ENCODE peak calls at places on chromosome 6, in six cellular contexts. G, K, M, E, T and N are unnamed samples.

GRCh38 chr6:66896415-66896814 is 1189.4 kb upstream of the EYS start:
- DNase-seq in G (no peak), K (no peak), M (no peak), E (no peak), T (no peak), N (no peak)

GRCh38 chr6:131923356-131923755 is 27.8 kb downstream of the CCN2 start:
- DNase-seq in G (peak; percentile 71), K (no peak), M (no peak), E (peak; percentile 93), T (peak; percentile 72), N (no peak)

GRCh38 chr6:121510568-121511177 is 75.2 kb downstream of the GJA1 start:
- DNase-seq in G (no peak), K (no peak), M (no peak), E (no peak), T (no peak), N (no peak)

GRCh38 chr6:36793913-36794703 is 45.1 kb downstream of the CPNE5 start:
- DNase-seq in G (no peak), K (no peak), M (no peak), E (no peak), T (no peak), N (no peak)

GRCh38 chr6:143822584-143823024 is 20.5 kb upstream of the LTV1 start:
- DNase-seq in G (no peak), K (no peak), M (no peak), E (no peak), T (peak; percentile 90), N (peak; percentile 46)

GRCh38 chr6:40918035-40918651 is 120.9 kb downstream of the UNC5CL start:
- DNase-seq in G (no peak), K (no peak), M (no peak), E (peak; percentile 58), T (no peak), N (no peak)

GRCh38 chr6:90575267-90575666 is 11.6 kb downstream of the MAP3K7 start:
- DNase-seq in G (no peak), K (no peak), M (no peak), E (peak; percentile 64), T (no peak), N (no peak)

GRCh38 chr6:116072368-116072767 is 11.7 kb upstream of the FRK start:
- DNase-seq in G (no peak), K (no peak), M (no peak), E (no peak), T (no peak), N (no peak)

GRCh38 chr6:14254505-14254904 is 136.9 kb downstream of the CD83 start:
- DNase-seq in G (no peak), K (no peak), M (no peak), E (no peak), T (no peak), N (no peak)

DNA sequence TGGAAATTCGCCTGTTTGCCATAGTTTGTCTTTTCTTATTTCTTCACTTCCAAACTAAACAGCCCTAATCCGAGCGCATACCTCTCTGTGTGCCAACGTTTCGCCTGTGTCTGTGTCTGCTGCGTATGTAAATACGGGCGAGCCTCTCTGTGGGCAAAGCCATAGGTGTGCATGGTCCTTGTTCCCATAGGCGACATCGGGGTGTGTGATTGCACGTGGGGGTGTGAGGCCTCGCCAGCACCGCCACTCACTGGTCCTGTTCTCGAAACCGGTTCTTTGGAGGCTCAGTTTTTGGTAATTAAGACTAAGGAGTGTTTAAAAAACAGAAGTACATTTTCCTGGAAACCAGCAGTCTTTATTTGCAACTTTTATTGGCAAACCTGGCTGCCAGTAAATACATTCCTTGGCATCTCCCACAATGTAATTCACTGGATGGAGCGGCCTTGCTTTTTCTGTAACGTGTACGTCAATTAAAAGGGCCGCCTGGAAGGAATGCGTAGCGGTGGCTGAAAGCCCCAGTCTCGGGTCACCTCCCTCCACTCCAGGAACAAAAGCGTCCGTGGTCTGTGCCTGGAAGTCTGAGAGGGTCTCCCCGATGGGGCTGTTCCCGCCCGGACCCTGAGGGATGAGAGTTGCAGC is 5.9 kb upstream of the FOXC1 start:
- DNase-seq in G (no peak), K (no peak), M (no peak), E (peak; percentile 47), T (no peak), N (no peak)
- TF ChIP-seq CTCF in G (no peak), K (no peak), M (no peak), E (no peak), T (no peak), N (no peak)

GRCh38 chr6:89081423-89082322 is 1.1 kb downstream of the PNRC1 start:
- DNase-seq in G (peak; percentile 99), K (peak; percentile 99), M (peak; percentile 91), E (peak; percentile 96), T (peak; percentile 96), N (peak; percentile 89)

GRCh38 chr6:89085409-89086012 is 5.0 kb downstream of the PNRC1 start:
- DNase-seq in G (no peak), K (no peak), M (no peak), E (no peak), T (peak; percentile 46), N (no peak)

GRCh38 chr6:89082439-89082838 is 1.9 kb downstream of the PNRC1 start:
- DNase-seq in G (no peak), K (no peak), M (no peak), E (no peak), T (peak; percentile 70), N (peak; percentile 4)

GRCh38 chr6:89084954-89085353 is 4.4 kb downstream of the PNRC1 start:
- DNase-seq in G (no peak), K (no peak), M (no peak), E (peak; percentile 69), T (peak; percentile 53), N (no peak)

DNA sequence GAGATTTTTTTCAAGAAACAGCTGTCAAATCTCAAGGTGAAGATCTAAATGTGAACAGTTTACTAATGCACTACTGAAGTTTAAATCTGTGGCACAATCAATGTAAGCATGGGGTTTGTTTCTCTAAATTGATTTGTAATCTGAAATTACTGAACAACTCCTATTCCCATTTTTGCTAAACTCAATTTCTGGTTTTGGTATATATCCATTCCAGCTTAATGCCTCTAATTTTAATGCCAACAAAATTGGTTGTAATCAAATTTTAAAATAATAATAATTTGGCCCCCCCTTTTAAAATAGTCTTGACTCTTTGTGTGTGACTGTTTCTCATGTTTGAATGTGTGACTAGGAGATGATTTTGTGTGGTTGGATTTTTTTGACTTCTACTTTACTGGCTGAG is 4.0 kb downstream of the PNRC1 start:
- DNase-seq in G (no peak), K (no peak), M (no peak), E (no peak), T (no peak), N (no peak)
- H3K4me3 ChIP-seq in G (no peak overlapping the region), K (no peak overlapping the region), M (no peak overlapping the region), E (no peak overlapping the region), T (peak overlapping the region; percentile 90), N (no peak overlapping the region)

DNA sequence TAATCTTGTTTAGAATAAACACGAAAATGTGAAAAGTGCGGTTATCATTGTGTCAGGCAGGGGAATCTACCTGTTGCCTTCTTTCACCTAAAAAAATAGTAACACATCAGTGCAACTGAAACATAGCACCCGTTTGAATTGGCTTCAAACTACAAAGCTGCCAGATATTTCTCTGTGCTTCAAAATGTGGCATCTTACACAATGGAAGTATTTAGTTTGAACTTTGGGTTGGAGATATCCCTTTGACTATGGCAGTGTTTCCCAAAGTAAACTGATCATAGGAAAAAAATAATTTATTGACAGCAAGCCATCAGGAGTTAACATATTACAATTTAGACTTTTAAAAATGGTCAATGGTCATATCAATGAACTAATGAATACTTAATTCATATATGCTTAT is 3.6 kb downstream of the PPP1R3G start:
- DNase-seq in G (no peak), K (no peak), M (no peak), E (no peak), T (no peak), N (no peak)
- TF ChIP-seq CTCF in G (no peak), K (no peak), M (no peak), E (no peak), T (no peak), N (no peak)

DNA sequence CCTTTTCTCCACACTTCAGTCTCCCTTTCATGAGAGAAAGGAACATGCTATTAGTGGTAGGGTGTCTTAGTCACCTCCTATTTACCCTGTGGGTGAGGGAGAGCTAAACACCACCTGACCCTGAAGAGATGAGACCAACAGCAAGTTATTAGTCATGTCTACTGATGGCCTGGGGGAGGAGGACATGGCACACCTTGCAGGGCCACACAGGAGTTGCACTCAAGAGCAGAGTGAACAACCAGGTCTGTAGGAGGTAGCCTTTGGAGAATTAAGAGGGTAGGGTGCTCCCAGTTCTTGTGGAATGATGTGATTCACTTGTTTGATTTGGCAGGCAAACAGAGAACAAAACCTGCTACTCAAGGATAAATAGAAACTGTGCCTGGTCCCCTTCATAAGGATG is 82.7 kb upstream of the FABP7 start:
- DNase-seq in G (no peak), K (no peak), M (no peak), E (no peak), T (peak; percentile 22), N (no peak)
- H3K4me3 ChIP-seq in G (no peak overlapping the region), K (no peak overlapping the region), M (no peak overlapping the region), E (no peak overlapping the region), T (no peak overlapping the region), N (no peak overlapping the region)

DNA sequence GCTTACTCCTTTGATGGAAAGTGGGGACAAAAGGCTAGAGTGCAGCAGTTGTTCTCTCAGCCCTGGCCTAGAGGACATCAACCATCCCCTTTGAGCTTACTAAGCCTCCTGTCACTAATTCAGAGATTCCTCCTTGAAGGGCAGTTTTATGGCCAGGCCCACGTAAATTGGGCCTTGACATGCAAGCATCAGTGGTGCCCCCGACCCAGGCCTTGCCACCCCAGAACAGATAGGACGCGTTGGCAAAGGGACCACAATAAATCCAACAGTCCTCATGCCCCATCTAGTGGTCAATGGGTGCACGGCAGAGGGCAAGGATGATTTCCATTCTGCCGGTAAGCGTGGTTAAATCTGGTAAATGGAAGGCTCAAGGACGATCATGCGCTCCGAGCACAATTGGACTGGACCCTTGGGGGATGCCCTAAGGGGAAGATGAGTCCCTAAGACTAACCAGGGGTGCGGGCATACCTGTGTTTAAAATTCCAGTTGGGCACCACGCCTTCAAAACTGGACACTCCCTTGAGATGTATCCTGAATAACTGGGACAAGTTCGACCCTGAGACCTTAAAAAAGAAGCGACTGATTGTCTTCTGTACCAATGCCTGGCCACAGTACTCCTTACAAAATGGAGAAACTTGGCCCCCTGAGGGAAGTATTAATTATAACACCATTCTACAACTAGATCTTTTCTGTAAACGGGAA is 32.6 kb downstream of the CEP85L start:
- DNase-seq in G (peak; percentile 61), K (peak; percentile 72), M (no peak), E (peak; percentile 90), T (peak; percentile 45), N (no peak)
- TF ChIP-seq CTCF in G (peak; percentile 93), K (peak; percentile 83), M (peak; percentile 91), E (peak; percentile 89), T (peak; percentile 92), N (peak; percentile 91)

GRCh38 chr6:111759836-111760785 is 113.1 kb downstream of the FYN start:
- DNase-seq in G (peak; percentile 28), K (no peak), M (peak; percentile 71), E (no peak), T (peak; percentile 98), N (peak; percentile 63)
- H3K4me3 ChIP-seq in G (no peak overlapping the region), K (no peak overlapping the region), M (no peak overlapping the region), E (no peak overlapping the region), T (peak overlapping the region; percentile 32), N (no peak overlapping the region)